ENCODE peak calls at places on chromosomes 3 and 15, in seven cellular contexts. O is WTC11; Q is CD8-positive, alpha-beta T cell; R is Right ventricle myocardium inferior; P is NCI-H1092; K is EL; W is fibroblast of mammary gland. C is an unnamed sample.

GRCh38 chr3:170100937-170101336 is 63.1 kb downstream of the GPR160 start:
- DNase-seq in O (no peak), Q (no peak), R (no peak), P (no peak), K (no peak), W (no peak), C (no peak)

GRCh38 chr3:4709336-4709735 is 216.2 kb downstream of the ITPR1 start:
- DNase-seq in O (no peak), Q (no peak), R (no peak), P (no peak), K (peak), W (peak), C (no peak)

GRCh38 chr3:71726106-71726505 is 904 bp upstream of the EIF4E3 start:
- DNase-seq in O (no peak), Q (peak), R (no peak), P (no peak), K (no peak), W (no peak), C (no peak)

GRCh38 chr3:66270726-66271125 is 49.9 kb downstream of the SLC25A26 start:
- DNase-seq in O (no peak), Q (no peak), R (no peak), P (no peak), K (no peak), W (no peak), C (no peak)

GRCh38 chr15:34084086-34084485 is 17.6 kb downstream of the EMC7 start:
- DNase-seq in O (no peak), Q (no peak), R (no peak), P (no peak), K (peak), W (peak), C (peak)

GRCh38 chr3:71360170-71360569 is 223.4 kb downstream of the FOXP1 start:
- DNase-seq in O (no peak), Q (no peak), R (no peak), P (no peak), K (no peak), W (no peak), C (no peak)

GRCh38 chr3:55330756-55331155 is 156.3 kb downstream of the WNT5A start:
- DNase-seq in O (no peak), Q (no peak), R (no peak), P (no peak), K (peak), W (peak), C (no peak)

GRCh38 chr15:64536244-64536836 is 76.0 kb downstream of the ZNF609 start:
- DNase-seq in O (no peak), Q (no peak), R (no peak), P (no peak), K (peak), W (peak), C (no peak)

GRCh38 chr3:195909645-195910498 is 1.5 kb upstream of the TNK2 start:
- DNase-seq in O (peak), Q (peak), R (peak), P (peak), K (peak), W (peak), C (peak)

GRCh38 chr15:80309769-80310384 is 57.9 kb upstream of the CTXND1 start:
- DNase-seq in O (peak), Q (no peak), R (no peak), P (no peak), K (peak), W (peak), C (no peak)